ENCODE peak calls at places on chromosomes 11 and 22, in four cellular contexts. One of them, this sample, is unnamed.

GRCh38 chr11:118900535-118901384 is 17.1 kb downstream of the CXCR5 start:
- DNase-seq in stimulated activated CD4-positive, alpha-beta T cell treated with anti-CD3 and anti-CD28 coated beads, Interleukin-4, amount 100 ng/mL, for 4 hours: no peak
- DNase-seq in mucosa of gallbladder: no peak
- DNase-seq in naive thymus-derived CD8-positive, alpha-beta T cell: no peak
- DNase-seq in this sample: no peak

GRCh38 chr11:65132238-65132987 is 1.9 kb downstream of the SYVN1 start:
- DNase-seq in stimulated activated CD4-positive, alpha-beta T cell treated with anti-CD3 and anti-CD28 coated beads, Interleukin-4, amount 100 ng/mL, for 4 hours: no peak
- DNase-seq in mucosa of gallbladder: no peak
- DNase-seq in naive thymus-derived CD8-positive, alpha-beta T cell: no peak
- DNase-seq in this sample: no peak

GRCh38 chr22:36015806-36016519 is 12.7 kb downstream of the RBFOX2 start:
- DNase-seq in stimulated activated CD4-positive, alpha-beta T cell treated with anti-CD3 and anti-CD28 coated beads, Interleukin-4, amount 100 ng/mL, for 4 hours: no peak
- DNase-seq in mucosa of gallbladder: no peak
- DNase-seq in naive thymus-derived CD8-positive, alpha-beta T cell: no peak
- DNase-seq in this sample: no peak

GRCh38 chr22:36658900-36659299 is 44.7 kb downstream of the CACNG2 start:
- DNase-seq in stimulated activated CD4-positive, alpha-beta T cell treated with anti-CD3 and anti-CD28 coated beads, Interleukin-4, amount 100 ng/mL, for 4 hours: no peak
- DNase-seq in mucosa of gallbladder: peak; percentile 12
- DNase-seq in naive thymus-derived CD8-positive, alpha-beta T cell: no peak
- DNase-seq in this sample: peak; percentile 1

GRCh38 chr11:44926036-44926435 is 24.6 kb downstream of the TP53I11 start:
- DNase-seq in stimulated activated CD4-positive, alpha-beta T cell treated with anti-CD3 and anti-CD28 coated beads, Interleukin-4, amount 100 ng/mL, for 4 hours: no peak
- DNase-seq in mucosa of gallbladder: no peak
- DNase-seq in naive thymus-derived CD8-positive, alpha-beta T cell: no peak
- DNase-seq in this sample: no peak

GRCh38 chr22:50286275-50286674 is 16.1 kb upstream of the MAPK11 start:
- DNase-seq in stimulated activated CD4-positive, alpha-beta T cell treated with anti-CD3 and anti-CD28 coated beads, Interleukin-4, amount 100 ng/mL, for 4 hours: no peak
- DNase-seq in mucosa of gallbladder: no peak
- DNase-seq in naive thymus-derived CD8-positive, alpha-beta T cell: no peak
- DNase-seq in this sample: no peak

GRCh38 chr11:69376155-69377028 is 82.4 kb downstream of the MYEOV start:
- DNase-seq in stimulated activated CD4-positive, alpha-beta T cell treated with anti-CD3 and anti-CD28 coated beads, Interleukin-4, amount 100 ng/mL, for 4 hours: no peak
- DNase-seq in mucosa of gallbladder: no peak
- DNase-seq in naive thymus-derived CD8-positive, alpha-beta T cell: no peak
- DNase-seq in this sample: no peak

GRCh38 chr22:44026630-44027511 is 2.8 kb downstream of the PARVB start:
- DNase-seq in stimulated activated CD4-positive, alpha-beta T cell treated with anti-CD3 and anti-CD28 coated beads, Interleukin-4, amount 100 ng/mL, for 4 hours: peak; percentile 35
- DNase-seq in mucosa of gallbladder: peak; percentile 80
- DNase-seq in naive thymus-derived CD8-positive, alpha-beta T cell: no peak
- DNase-seq in this sample: no peak

GRCh38 chr11:106482920-106483761 is 405.7 kb downstream of the AASDHPPT start:
- DNase-seq in stimulated activated CD4-positive, alpha-beta T cell treated with anti-CD3 and anti-CD28 coated beads, Interleukin-4, amount 100 ng/mL, for 4 hours: no peak
- DNase-seq in mucosa of gallbladder: no peak
- DNase-seq in naive thymus-derived CD8-positive, alpha-beta T cell: no peak
- DNase-seq in this sample: peak; percentile 84

GRCh38 chr11:11620251-11620965 is 1.4 kb downstream of the GALNT18 start:
- DNase-seq in stimulated activated CD4-positive, alpha-beta T cell treated with anti-CD3 and anti-CD28 coated beads, Interleukin-4, amount 100 ng/mL, for 4 hours: no peak
- DNase-seq in mucosa of gallbladder: peak; percentile 56
- DNase-seq in naive thymus-derived CD8-positive, alpha-beta T cell: no peak
- DNase-seq in this sample: no peak

GRCh38 chr11:96393753-96394348 is 4.0 kb downstream of the JRKL start:
- DNase-seq in stimulated activated CD4-positive, alpha-beta T cell treated with anti-CD3 and anti-CD28 coated beads, Interleukin-4, amount 100 ng/mL, for 4 hours: no peak
- DNase-seq in mucosa of gallbladder: no peak
- DNase-seq in naive thymus-derived CD8-positive, alpha-beta T cell: no peak
- DNase-seq in this sample: peak; percentile 57

GRCh38 chr11:97854357-97854756 is 1166.4 kb upstream of the CNTN5 start:
- DNase-seq in stimulated activated CD4-positive, alpha-beta T cell treated with anti-CD3 and anti-CD28 coated beads, Interleukin-4, amount 100 ng/mL, for 4 hours: no peak
- DNase-seq in mucosa of gallbladder: no peak
- DNase-seq in naive thymus-derived CD8-positive, alpha-beta T cell: no peak
- DNase-seq in this sample: no peak

GRCh38 chr11:45889555-45889954 is 4.1 kb downstream of the MAPK8IP1 start:
- DNase-seq in stimulated activated CD4-positive, alpha-beta T cell treated with anti-CD3 and anti-CD28 coated beads, Interleukin-4, amount 100 ng/mL, for 4 hours: no peak
- DNase-seq in mucosa of gallbladder: no peak
- DNase-seq in naive thymus-derived CD8-positive, alpha-beta T cell: no peak
- DNase-seq in this sample: no peak

GRCh38 chr22:44648085-44648820 is 53.8 kb upstream of the PRR5 start:
- DNase-seq in stimulated activated CD4-positive, alpha-beta T cell treated with anti-CD3 and anti-CD28 coated beads, Interleukin-4, amount 100 ng/mL, for 4 hours: no peak
- DNase-seq in mucosa of gallbladder: no peak
- DNase-seq in naive thymus-derived CD8-positive, alpha-beta T cell: no peak
- DNase-seq in this sample: no peak

GRCh38 chr11:118226781-118227180 is 2.0 kb upstream of the JAML start:
- DNase-seq in stimulated activated CD4-positive, alpha-beta T cell treated with anti-CD3 and anti-CD28 coated beads, Interleukin-4, amount 100 ng/mL, for 4 hours: no peak
- DNase-seq in mucosa of gallbladder: no peak
- DNase-seq in naive thymus-derived CD8-positive, alpha-beta T cell: no peak
- DNase-seq in this sample: no peak

This sample was measured in renal cortical epithelial cell.